ENCODE peak calls at places on chromosomes 6 and 20, in six cellular contexts. One of them, this sample, is unnamed.

GRCh38 chr20:38840053-38840893 is 34.8 kb downstream of the PPP1R16B start:
- DNase-seq in activated CD4-positive, CD25-positive, alpha-beta regulatory T cell: no peak
- DNase-seq in CD8-positive, alpha-beta T cell: peak
- DNase-seq in HFFc6: no peak
- DNase-seq in vagina: no peak
- DNase-seq in HS-27A: no peak
- DNase-seq in this sample: peak

GRCh38 chr6:113818528-113818927 is 38.6 kb upstream of the MARCKS start:
- DNase-seq in activated CD4-positive, CD25-positive, alpha-beta regulatory T cell: no peak
- DNase-seq in CD8-positive, alpha-beta T cell: no peak
- DNase-seq in HFFc6: no peak
- DNase-seq in vagina: no peak
- DNase-seq in HS-27A: no peak
- DNase-seq in this sample: no peak

GRCh38 chr20:5153612-5154542 is 27.1 kb downstream of the CDS2 start:
- DNase-seq in activated CD4-positive, CD25-positive, alpha-beta regulatory T cell: no peak
- DNase-seq in CD8-positive, alpha-beta T cell: no peak
- DNase-seq in HFFc6: no peak
- DNase-seq in vagina: no peak
- DNase-seq in HS-27A: no peak
- DNase-seq in this sample: no peak

GRCh38 chr20:50735813-50736212 is 4.4 kb downstream of the PARD6B start:
- DNase-seq in activated CD4-positive, CD25-positive, alpha-beta regulatory T cell: no peak
- DNase-seq in CD8-positive, alpha-beta T cell: no peak
- DNase-seq in HFFc6: no peak
- DNase-seq in vagina: no peak
- DNase-seq in HS-27A: no peak
- DNase-seq in this sample: no peak

GRCh38 chr6:4028051-4028450 is 50.9 kb downstream of the FAM217A start:
- DNase-seq in activated CD4-positive, CD25-positive, alpha-beta regulatory T cell: no peak
- DNase-seq in CD8-positive, alpha-beta T cell: no peak
- DNase-seq in HFFc6: no peak
- DNase-seq in vagina: no peak
- DNase-seq in HS-27A: no peak
- DNase-seq in this sample: no peak

GRCh38 chr6:56549014-56549413 is 93.7 kb downstream of the DST start:
- DNase-seq in activated CD4-positive, CD25-positive, alpha-beta regulatory T cell: no peak
- DNase-seq in CD8-positive, alpha-beta T cell: no peak
- DNase-seq in HFFc6: no peak
- DNase-seq in vagina: no peak
- DNase-seq in HS-27A: no peak
- DNase-seq in this sample: no peak

GRCh38 chr6:109455502-109456282 is at the start of gene MICAL1:
- DNase-seq in activated CD4-positive, CD25-positive, alpha-beta regulatory T cell: peak
- DNase-seq in CD8-positive, alpha-beta T cell: peak
- DNase-seq in HFFc6: peak
- DNase-seq in vagina: no peak
- DNase-seq in HS-27A: no peak
- DNase-seq in this sample: peak

GRCh38 chr20:15155848-15156401 is 818.5 kb upstream of the FLRT3 start:
- DNase-seq in activated CD4-positive, CD25-positive, alpha-beta regulatory T cell: no peak
- DNase-seq in CD8-positive, alpha-beta T cell: no peak
- DNase-seq in HFFc6: no peak
- DNase-seq in vagina: no peak
- DNase-seq in HS-27A: no peak
- DNase-seq in this sample: no peak

GRCh38 chr6:41937881-41938574 is 3.6 kb downstream of the CCND3 start:
- DNase-seq in activated CD4-positive, CD25-positive, alpha-beta regulatory T cell: no peak
- DNase-seq in CD8-positive, alpha-beta T cell: peak
- DNase-seq in HFFc6: no peak
- DNase-seq in vagina: no peak
- DNase-seq in HS-27A: no peak
- DNase-seq in this sample: peak

GRCh38 chr20:53993310-53993709 is 77.1 kb downstream of the BCAS1 start:
- DNase-seq in activated CD4-positive, CD25-positive, alpha-beta regulatory T cell: no peak
- DNase-seq in CD8-positive, alpha-beta T cell: no peak
- DNase-seq in HFFc6: no peak
- DNase-seq in vagina: no peak
- DNase-seq in HS-27A: no peak
- DNase-seq in this sample: no peak

GRCh38 chr6:110390404-110390803 is 25.0 kb downstream of the DDO start:
- DNase-seq in activated CD4-positive, CD25-positive, alpha-beta regulatory T cell: no peak
- DNase-seq in CD8-positive, alpha-beta T cell: no peak
- DNase-seq in HFFc6: no peak
- DNase-seq in vagina: no peak
- DNase-seq in HS-27A: no peak
- DNase-seq in this sample: no peak

GRCh38 chr6:147194652-147195403 is 9.4 kb upstream of the STXBP5 start:
- DNase-seq in activated CD4-positive, CD25-positive, alpha-beta regulatory T cell: no peak
- DNase-seq in CD8-positive, alpha-beta T cell: no peak
- DNase-seq in HFFc6: no peak
- DNase-seq in vagina: no peak
- DNase-seq in HS-27A: no peak
- DNase-seq in this sample: no peak

GRCh38 chr6:15266423-15266996 is 20.6 kb downstream of the JARID2 start:
- DNase-seq in activated CD4-positive, CD25-positive, alpha-beta regulatory T cell: no peak
- DNase-seq in CD8-positive, alpha-beta T cell: no peak
- DNase-seq in HFFc6: no peak
- DNase-seq in vagina: no peak
- DNase-seq in HS-27A: no peak
- DNase-seq in this sample: no peak

GRCh38 chr20:46638367-46639274 is 12.6 kb downstream of the SLC13A3 start:
- DNase-seq in activated CD4-positive, CD25-positive, alpha-beta regulatory T cell: no peak
- DNase-seq in CD8-positive, alpha-beta T cell: no peak
- DNase-seq in HFFc6: no peak
- DNase-seq in vagina: peak
- DNase-seq in HS-27A: no peak
- DNase-seq in this sample: no peak

GRCh38 chr6:37441651-37442050 is 8.6 kb downstream of the CMTR1 start:
- DNase-seq in activated CD4-positive, CD25-positive, alpha-beta regulatory T cell: no peak
- DNase-seq in CD8-positive, alpha-beta T cell: no peak
- DNase-seq in HFFc6: no peak
- DNase-seq in vagina: no peak
- DNase-seq in HS-27A: no peak
- DNase-seq in this sample: no peak

GRCh38 chr6:108630050-108630714 is 69.5 kb downstream of the FOXO3 start:
- DNase-seq in activated CD4-positive, CD25-positive, alpha-beta regulatory T cell: no peak
- DNase-seq in CD8-positive, alpha-beta T cell: no peak
- DNase-seq in HFFc6: no peak
- DNase-seq in vagina: no peak
- DNase-seq in HS-27A: no peak
- DNase-seq in this sample: no peak

GRCh38 chr20:22490287-22491187 is 93.8 kb downstream of the FOXA2 start:
- DNase-seq in activated CD4-positive, CD25-positive, alpha-beta regulatory T cell: no peak
- DNase-seq in CD8-positive, alpha-beta T cell: no peak
- DNase-seq in HFFc6: no peak
- DNase-seq in vagina: no peak
- DNase-seq in HS-27A: no peak
- DNase-seq in this sample: no peak

GRCh38 chr6:6505111-6505510 is 83.4 kb upstream of the LY86 start:
- DNase-seq in activated CD4-positive, CD25-positive, alpha-beta regulatory T cell: no peak
- DNase-seq in CD8-positive, alpha-beta T cell: no peak
- DNase-seq in HFFc6: no peak
- DNase-seq in vagina: no peak
- DNase-seq in HS-27A: no peak
- DNase-seq in this sample: no peak

GRCh38 chr20:37992802-37993538 is 40.3 kb downstream of the TTI1 start:
- DNase-seq in activated CD4-positive, CD25-positive, alpha-beta regulatory T cell: no peak
- DNase-seq in CD8-positive, alpha-beta T cell: peak
- DNase-seq in HFFc6: peak
- DNase-seq in vagina: no peak
- DNase-seq in HS-27A: no peak
- DNase-seq in this sample: no peak

GRCh38 chr6:169326067-169326799 is 72.6 kb upstream of the THBS2 start:
- DNase-seq in activated CD4-positive, CD25-positive, alpha-beta regulatory T cell: no peak
- DNase-seq in CD8-positive, alpha-beta T cell: no peak
- DNase-seq in HFFc6: peak
- DNase-seq in vagina: no peak
- DNase-seq in HS-27A: no peak
- DNase-seq in this sample: no peak

GRCh38 chr20:62709537-62709905 is 885 bp downstream of the NTSR1 start:
- DNase-seq in activated CD4-positive, CD25-positive, alpha-beta regulatory T cell: no peak
- DNase-seq in CD8-positive, alpha-beta T cell: no peak
- DNase-seq in HFFc6: no peak
- DNase-seq in vagina: no peak
- DNase-seq in HS-27A: no peak
- DNase-seq in this sample: no peak

GRCh38 chr6:27144740-27145079 is 102.8 kb upstream of the PRSS16 start:
- DNase-seq in activated CD4-positive, CD25-positive, alpha-beta regulatory T cell: no peak
- DNase-seq in CD8-positive, alpha-beta T cell: no peak
- DNase-seq in HFFc6: no peak
- DNase-seq in vagina: no peak
- DNase-seq in HS-27A: no peak
- DNase-seq in this sample: no peak

GRCh38 chr20:60921021-60921622 is 330.9 kb upstream of the CDH4 start:
- DNase-seq in activated CD4-positive, CD25-positive, alpha-beta regulatory T cell: no peak
- DNase-seq in CD8-positive, alpha-beta T cell: peak
- DNase-seq in HFFc6: no peak
- DNase-seq in vagina: no peak
- DNase-seq in HS-27A: no peak
- DNase-seq in this sample: no peak